ENCODE peak calls at places on chromosome 7, in five cellular contexts. U, Y, W, N and A are unnamed samples.

GRCh38 chr7:94907420-94908203 is at the start of gene PPP1R9A:
- DNase-seq in N (peak; percentile 20), U (no peak), W (peak; percentile 87), Y (peak; percentile 44), A (no peak)

GRCh38 chr7:55546826-55547225 is 25.5 kb downstream of the VOPP1 start:
- DNase-seq in Y (peak; percentile 82), W (no peak), N (peak; percentile 92), U (peak; percentile 72), A (no peak)

GRCh38 chr7:5827755-5828154 is 46.3 kb upstream of the RNF216 start:
- DNase-seq in Y (no peak), U (no peak), N (no peak), W (peak; percentile 27), A (no peak)

GRCh38 chr7:19378340-19378704 is 233.1 kb upstream of the FERD3L start:
- DNase-seq in U (no peak), N (no peak), Y (no peak), W (no peak), A (no peak)

GRCh38 chr7:127245582-127245981 is 7.2 kb downstream of the GRM8 start:
- DNase-seq in N (no peak), W (no peak), Y (no peak), U (no peak), A (no peak)

GRCh38 chr7:143331179-143331825 is 15.4 kb downstream of the CLCN1 start:
- DNase-seq in W (no peak), N (peak; percentile 97), Y (peak; percentile 90), U (peak; percentile 88), A (peak; percentile 61)

GRCh38 chr7:4820405-4820967 is 41.3 kb downstream of the PAPOLB start:
- DNase-seq in N (no peak), Y (no peak), W (no peak), U (no peak), A (no peak)

GRCh38 chr7:35839860-35840854 is 39.3 kb downstream of the SEPTIN7 start:
- DNase-seq in U (peak; percentile 14), W (no peak), N (peak; percentile 53), Y (peak; percentile 70), A (peak; percentile 30)

GRCh38 chr7:38673795-38674194 is 42.6 kb upstream of the AMPH start:
- DNase-seq in U (peak; percentile 77), N (peak; percentile 76), W (no peak), Y (peak; percentile 25), A (peak; percentile 28)

GRCh38 chr7:2660359-2661095 is 27.5 kb upstream of the AMZ1 start:
- DNase-seq in Y (no peak), N (no peak), W (peak; percentile 41), U (no peak), A (no peak)

GRCh38 chr7:22647451-22648257 is 79.3 kb upstream of the IL6 start:
- DNase-seq in U (peak; percentile 96), N (peak; percentile 54), Y (peak; percentile 99), W (no peak), A (peak; percentile 93)

GRCh38 chr7:142714375-142714774 is 34.9 kb upstream of the PRSS1 start:
- DNase-seq in Y (no peak), W (no peak), U (no peak), N (no peak), A (no peak)

GRCh38 chr7:45086348-45087065 is 2.3 kb downstream of the NACAD start:
- DNase-seq in N (no peak), W (no peak), Y (no peak), U (no peak), A (no peak)

GRCh38 chr7:11207565-11207964 is 233.9 kb downstream of the PHF14 start:
- DNase-seq in Y (no peak), W (no peak), N (no peak), U (no peak), A (no peak)

GRCh38 chr7:122068046-122068445 is 76.0 kb downstream of the AASS start:
- DNase-seq in N (no peak), U (no peak), Y (no peak), W (no peak), A (no peak)

GRCh38 chr7:102404005-102404861 is 8.1 kb downstream of the PRKRIP1 start:
- DNase-seq in W (peak; percentile 73), N (peak; percentile 82), Y (peak; percentile 57), U (peak; percentile 16), A (no peak)

GRCh38 chr7:2001601-2002442 is 230.9 kb downstream of the MAD1L1 start:
- DNase-seq in Y (no peak), N (no peak), U (no peak), W (no peak), A (no peak)

GRCh38 chr7:45178241-45179225 is 20.9 kb downstream of the RAMP3 start:
- DNase-seq in Y (no peak), U (no peak), W (peak; percentile 22), N (no peak), A (no peak)